ENCODE peak calls at places on chromosomes 13 and 19, in four cellular contexts. L is nucleus accumbens; S is WTC11; I is activated gamma-delta T cell treated with anti-CD3 and anti-CD28 coated beads, Interleukin-2, amount 50 U/mL, for 16 hours. M is an unnamed sample.

GRCh38 chr19:14761607-14762006 is 16.8 kb downstream of the ADGRE2 start:
- DNase-seq in L (no peak), I (no peak), S (no peak), M (no peak)

GRCh38 chr13:64234255-64234654 is 2818.6 kb upstream of the PCDH20 start:
- DNase-seq in L (no peak), I (no peak), S (no peak), M (peak)

GRCh38 chr13:40984670-40985366 is 34.3 kb downstream of the ELF1 start:
- DNase-seq in S (no peak), I (no peak), L (no peak), M (no peak)

GRCh38 chr13:34696296-34696695 is 245.8 kb upstream of the NBEA start:
- DNase-seq in L (no peak), S (no peak), I (no peak), M (no peak)

GRCh38 chr19:49781394-49781793 is 14.6 kb downstream of the AP2A1 start:
- DNase-seq in I (no peak), L (no peak), S (no peak), M (no peak)

GRCh38 chr13:49632156-49632555 is 3.8 kb downstream of the ARL11 start:
- DNase-seq in S (no peak), L (no peak), I (no peak), M (no peak)

GRCh38 chr13:52806029-52806428 is 42.4 kb downstream of the PCDH8 start:
- DNase-seq in L (no peak), S (no peak), I (no peak), M (no peak)

GRCh38 chr13:40031031-40031430 is 375.6 kb downstream of the COG6 start:
- DNase-seq in L (no peak), S (no peak), I (no peak), M (peak)

GRCh38 chr19:43759515-43759914 is 4.8 kb upstream of the SMG9 start:
- DNase-seq in I (no peak), S (no peak), L (no peak), M (peak)

GRCh38 chr19:35269425-35270117 is 809 bp downstream of the USF2 start:
- DNase-seq in I (peak), L (peak), S (peak), M (peak)

GRCh38 chr19:52331757-52332156 is 4.3 kb upstream of the ZNF610 start:
- DNase-seq in I (no peak), L (no peak), S (no peak), M (no peak)

GRCh38 chr13:72104656-72105180 is 237.7 kb upstream of the DACH1 start:
- DNase-seq in I (no peak), L (no peak), S (no peak), M (peak)

M was measured in AG10803.